ENCODE peak calls at places on chromosomes 16 and 17, in six cellular contexts. R, M, I, Q, X and P are unnamed samples.

GRCh38 chr17:33922971-33923370 is 332.1 kb upstream of the CCL2 start:
- DNase-seq in X (no peak), M (no peak), Q (no peak), R (no peak), I (no peak), P (no peak)

GRCh38 chr17:72338847-72339790 is 218.3 kb downstream of the SOX9 start:
- DNase-seq in I (peak), Q (peak), M (no peak), X (peak), R (no peak), P (no peak)

GRCh38 chr17:28001149-28001548 is 41.3 kb upstream of the NLK start:
- DNase-seq in X (no peak), I (no peak), R (no peak), Q (no peak), M (no peak), P (no peak)

GRCh38 chr16:3599922-3600321 is 11.5 kb downstream of the SLX4 start:
- DNase-seq in X (no peak), I (no peak), Q (no peak), R (no peak), M (no peak), P (no peak)

GRCh38 chr17:42275527-42276358 is 448 bp downstream of the STAT5B start:
- DNase-seq in I (no peak), X (no peak), M (peak), Q (peak), R (peak), P (no peak)

GRCh38 chr17:60473788-60474187 is 51.5 kb downstream of the CHCT1 start:
- DNase-seq in I (no peak), Q (peak), M (no peak), R (no peak), X (no peak), P (no peak)

GRCh38 chr17:8629371-8630226 is 926 bp downstream of the MYH10 start:
- DNase-seq in M (peak), Q (peak), R (peak), I (no peak), X (no peak), P (no peak)

GRCh38 chr16:85066346-85066885 is 38.8 kb downstream of the KIAA0513 start:
- DNase-seq in X (no peak), Q (no peak), M (no peak), I (no peak), R (no peak), P (no peak)

GRCh38 chr16:20868890-20869289 is 31.3 kb downstream of the DCUN1D3 start:
- DNase-seq in I (no peak), X (peak), Q (peak), R (peak), M (no peak), P (no peak)

GRCh38 chr17:43377056-43377810 is 21.6 kb upstream of the ARL4D start:
- DNase-seq in X (no peak), R (no peak), M (no peak), I (no peak), Q (no peak), P (no peak)

GRCh38 chr17:35089846-35090193 is 26.3 kb upstream of the RFFL start:
- DNase-seq in M (peak), R (peak), X (peak), Q (no peak), I (peak), P (no peak)

GRCh38 chr17:2018716-2019490 is 6.2 kb downstream of the RTN4RL1 start:
- DNase-seq in I (no peak), R (no peak), Q (no peak), X (no peak), M (no peak), P (no peak)

GRCh38 chr17:20721151-20721550 is 141.6 kb downstream of the CDRT15L2 start:
- DNase-seq in Q (no peak), R (no peak), X (no peak), I (peak), M (no peak), P (no peak)

GRCh38 chr16:73065617-73066313 is 17.8 kb upstream of the ZFHX3 start:
- DNase-seq in X (no peak), R (peak), Q (no peak), M (no peak), I (no peak), P (no peak)

GRCh38 chr16:65658339-65659275 is 536.7 kb upstream of the CDH11 start:
- DNase-seq in M (no peak), R (no peak), I (peak), X (no peak), Q (peak), P (no peak)

GRCh38 chr17:78268960-78269892 is 37.8 kb downstream of the TMEM235 start:
- DNase-seq in X (no peak), Q (peak), R (peak), M (no peak), I (no peak), P (peak)

GRCh38 chr17:74024871-74025531 is 178.5 kb upstream of the RPL38 start:
- DNase-seq in X (peak), M (no peak), I (no peak), Q (no peak), R (peak), P (no peak)

GRCh38 chr16:23064642-23065041 is 84.6 kb downstream of the USP31 start:
- DNase-seq in M (no peak), Q (no peak), I (no peak), X (no peak), R (no peak), P (no peak)

GRCh38 chr16:65117701-65118448 is 4.0 kb downstream of the CDH11 start:
- DNase-seq in X (peak), M (peak), I (peak), Q (peak), R (peak), P (peak)

GRCh38 chr17:49132699-49133364 is at the start of gene B4GALNT2:
- DNase-seq in I (peak), R (peak), M (no peak), X (no peak), Q (no peak), P (no peak)

GRCh38 chr17:28045304-28045703 is 2.8 kb downstream of the NLK start:
- DNase-seq in X (no peak), I (no peak), R (no peak), M (no peak), Q (no peak), P (no peak)

GRCh38 chr17:56887552-56888467 is 26.0 kb downstream of the TRIM25 start:
- DNase-seq in X (peak), M (no peak), I (peak), R (no peak), Q (peak), P (no peak)

GRCh38 chr16:30948087-30948955 is 547 bp upstream of the ORAI3 start:
- DNase-seq in R (peak), Q (peak), M (peak), X (peak), I (peak), P (peak)

GRCh38 chr17:76893623-76894358 is 25.6 kb downstream of the MGAT5B start:
- DNase-seq in Q (no peak), X (no peak), R (no peak), I (no peak), M (no peak), P (no peak)

GRCh38 chr17:21161498-21162393 is 35.0 kb downstream of the DHRS7B start:
- DNase-seq in M (no peak), X (peak), I (no peak), Q (peak), R (no peak), P (no peak)

GRCh38 chr16:89288966-89289365 is 71.5 kb downstream of the ZNF778 start:
- DNase-seq in X (no peak), I (no peak), R (no peak), M (no peak), Q (no peak), P (no peak)

GRCh38 chr17:39231587-39232551 is 6.1 kb upstream of the STAC2 start:
- DNase-seq in X (no peak), I (peak), Q (peak), R (peak), M (peak), P (no peak)

GRCh38 chr17:234163-235047 is 53.0 kb upstream of the DOC2B start:
- DNase-seq in Q (no peak), X (no peak), R (no peak), M (no peak), I (no peak), P (no peak)

GRCh38 chr17:16935241-16935663 is 36.7 kb downstream of the TNFRSF13B start:
- DNase-seq in I (no peak), R (no peak), Q (no peak), X (no peak), M (no peak), P (no peak)

GRCh38 chr17:72305964-72306551 is 185.2 kb downstream of the SOX9 start:
- DNase-seq in M (no peak), I (no peak), Q (peak), X (no peak), R (no peak), P (no peak)

GRCh38 chr17:45361976-45362375 is 45.2 kb upstream of the MAP3K14 start:
- DNase-seq in M (no peak), Q (no peak), R (no peak), I (no peak), X (no peak), P (no peak)

GRCh38 chr16:79509221-79509631 is 91.3 kb downstream of the MAF start:
- DNase-seq in I (no peak), Q (no peak), R (peak), X (no peak), M (no peak), P (no peak)

GRCh38 chr17:80872999-80873951 is 118.4 kb upstream of the CHMP6 start:
- DNase-seq in I (peak), Q (no peak), R (peak), X (no peak), M (no peak), P (no peak)

DNA sequence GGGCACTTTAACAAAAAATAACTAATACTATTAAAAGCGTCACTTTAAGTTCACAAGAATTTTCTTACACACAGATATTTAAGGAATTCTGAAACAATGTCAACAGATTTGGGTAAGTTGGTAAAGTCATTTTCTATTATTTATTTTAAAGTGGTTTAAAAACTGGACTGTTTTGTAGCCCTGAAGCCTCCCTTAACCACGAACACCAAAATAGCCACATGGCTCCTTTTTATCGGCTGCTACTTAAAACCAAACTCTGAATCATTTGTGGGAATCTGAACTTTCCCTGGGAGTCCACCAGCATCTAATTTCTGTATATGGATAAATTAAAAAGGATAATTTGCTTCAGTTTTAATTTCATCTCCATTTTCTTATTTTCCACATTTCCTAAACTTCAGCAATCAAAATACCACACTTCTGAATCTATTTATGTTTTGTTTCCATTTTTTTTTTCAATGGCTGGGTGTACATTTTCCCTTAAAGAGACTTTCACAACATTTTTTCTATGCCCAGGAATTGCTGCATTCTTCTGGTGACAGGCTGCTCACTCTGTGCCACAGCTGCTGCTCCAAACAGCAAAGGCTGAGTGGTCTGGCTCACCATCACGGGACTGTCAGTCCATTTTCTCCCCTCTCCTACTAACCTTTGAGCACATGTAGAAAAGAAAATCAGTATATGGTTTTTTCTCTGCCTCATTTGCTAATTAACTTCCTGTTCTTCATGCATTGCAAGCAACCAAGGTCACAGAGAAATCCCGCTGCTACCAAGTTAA is 255.5 kb upstream of the KCNJ16 start:
- DNase-seq in R (no peak), M (no peak), X (no peak), Q (peak), I (no peak), P (no peak)
- H3K9ac ChIP-seq in R (no peak), M (no peak), X (no peak), Q (no peak), I (no peak), P (no peak)

GRCh38 chr17:63445571-63446217 is 412 bp downstream of the CYB561 start:
- DNase-seq in I (peak), R (peak), X (no peak), M (peak), Q (no peak), P (no peak)
- H3K9ac ChIP-seq in I (peak), R (no peak), X (peak), M (peak), Q (peak), P (no peak)

GRCh38 chr17:58658804-58659713 is 32.8 kb downstream of the TEX14 start:
- DNase-seq in X (peak), Q (peak), I (peak), M (peak), R (peak), P (peak)
- H3K9ac ChIP-seq in X (peak), Q (peak), I (peak), M (peak), R (peak), P (peak)

GRCh38 chr17:40445769-40446468 is 2.7 kb downstream of the IGFBP4 start:
- DNase-seq in R (no peak), Q (peak), M (no peak), X (peak), I (no peak), P (no peak)

GRCh38 chr17:40442392-40443195 is 656 bp upstream of the IGFBP4 start:
- DNase-seq in R (no peak), M (peak), X (no peak), I (no peak), Q (peak), P (no peak)

GRCh38 chr17:40447148-40447644 is 3.9 kb downstream of the IGFBP4 start:
- DNase-seq in R (no peak), M (no peak), X (no peak), Q (no peak), I (no peak), P (no peak)

GRCh38 chr17:40443196-40443987 is at the start of gene IGFBP4:
- DNase-seq in M (peak), R (peak), Q (peak), I (peak), X (peak), P (no peak)

GRCh38 chr17:40443988-40444899 is 994 bp downstream of the IGFBP4 start:
- DNase-seq in R (no peak), M (no peak), X (no peak), Q (peak), I (peak), P (no peak)
- H3K9ac ChIP-seq in R (no peak), M (peak), X (peak), Q (peak), I (peak), P (peak)

GRCh38 chr17:68200689-68201424 is 47.0 kb upstream of the AMZ2 start:
- DNase-seq in X (peak), M (peak), R (peak), Q (peak), I (peak), P (peak)
- H3K9ac ChIP-seq in X (no peak), M (peak), R (no peak), Q (no peak), I (no peak), P (no peak)